ENCODE peak calls at places on chromosomes 4 and X, in four cellular contexts. U is BJ, I is NCI-H1436, J is HAP-1. D is an unnamed sample.

GRCh38 chrX:1592128-1592862 is 891 bp downstream of the AKAP17A start:
- DNase-seq in U (no peak), I (no peak), J (peak), D (no peak)

GRCh38 chr4:140252144-140252741 is 98.3 kb upstream of the MAML3 start:
- DNase-seq in U (no peak), I (peak), J (peak), D (peak)

GRCh38 chr4:6769138-6769983 is 13.2 kb upstream of the KIAA0232 start:
- DNase-seq in U (no peak), I (no peak), J (no peak), D (no peak)

GRCh38 chr4:24560770-24561415 is 23.5 kb downstream of the DHX15 start:
- DNase-seq in U (no peak), I (no peak), J (no peak), D (no peak)

GRCh38 chr4:59537231-59537886 is 1662.8 kb upstream of the ADGRL3 start:
- DNase-seq in U (no peak), I (no peak), J (no peak), D (no peak)

GRCh38 chr4:4859799-4860380 is 425 bp downstream of the MSX1 start:
- DNase-seq in U (no peak), I (no peak), J (peak), D (no peak)

GRCh38 chr4:27154706-27155105 is 294.1 kb downstream of the STIM2 start:
- DNase-seq in U (peak), I (no peak), J (no peak), D (no peak)

GRCh38 chr4:7938513-7939376 is 916 bp downstream of the AFAP1 start:
- DNase-seq in U (no peak), I (no peak), J (peak), D (no peak)

GRCh38 chrX:16745102-16745501 is 25.7 kb downstream of the SYAP1 start:
- DNase-seq in U (no peak), I (no peak), J (no peak), D (no peak)

GRCh38 chrX:117808413-117808812 is 308.2 kb downstream of the KLHL13 start:
- DNase-seq in U (no peak), I (no peak), J (no peak), D (no peak)

GRCh38 chr4:126071346-126072333 is 756.9 kb downstream of the FAT4 start:
- DNase-seq in U (no peak), I (peak), J (peak), D (peak)

GRCh38 chr4:10117424-10118354 is 1.1 kb upstream of the WDR1 start:
- DNase-seq in U (no peak), I (no peak), J (peak), D (no peak)

GRCh38 chr4:72571337-72571736 is 2.3 kb upstream of the ADAMTS3 start:
- DNase-seq in U (no peak), I (no peak), J (no peak), D (no peak)

GRCh38 chr4:57191523-57192034 is 81.4 kb upstream of the IGFBP7 start:
- DNase-seq in U (no peak), I (no peak), J (peak), D (no peak)

GRCh38 chr4:13481569-13481968 is 2.6 kb downstream of the RAB28 start:
- DNase-seq in U (no peak), I (no peak), J (no peak), D (no peak)

GRCh38 chrX:40908857-40909475 is 173.6 kb upstream of the MED14 start:
- DNase-seq in U (no peak), I (no peak), J (no peak), D (no peak)

GRCh38 chr4:10336471-10336870 is 120.8 kb downstream of the ZNF518B start:
- DNase-seq in U (peak), I (no peak), J (no peak), D (no peak)

GRCh38 chr4:122819708-122820449 is 6.8 kb upstream of the FGF2 start:
- DNase-seq in U (no peak), I (no peak), J (no peak), D (no peak)

GRCh38 chr4:4720671-4721070 is 138.8 kb upstream of the MSX1 start:
- DNase-seq in U (no peak), I (no peak), J (no peak), D (no peak)

GRCh38 chrX:26138043-26138442 is at the start of gene MAGEB18:
- DNase-seq in U (no peak), I (no peak), J (no peak), D (no peak)

GRCh38 chrX:147693511-147693910 is 218.2 kb upstream of the FMR1 start:
- DNase-seq in U (no peak), I (no peak), J (no peak), D (no peak)

GRCh38 chr4:73067971-73068394 is 1.5 kb downstream of the COX18 start:
- DNase-seq in U (no peak), I (no peak), J (no peak), D (no peak)

GRCh38 chr4:62301500-62301899 is 1101.4 kb downstream of the ADGRL3 start:
- DNase-seq in U (no peak), I (no peak), J (no peak), D (no peak)

GRCh38 chr4:11194431-11194830 is 234.3 kb downstream of the HS3ST1 start:
- DNase-seq in U (no peak), I (no peak), J (no peak), D (no peak)

GRCh38 chr4:14345356-14345775 is 656.9 kb upstream of the CPEB2 start:
- DNase-seq in U (peak), I (no peak), J (no peak), D (no peak)

GRCh38 chr4:33837043-33837442 is 2407.3 kb downstream of the ARAP2 start:
- DNase-seq in U (peak), I (no peak), J (no peak), D (no peak)

GRCh38 chrX:50100188-50100587 is 100.6 kb downstream of the AKAP4 start:
- DNase-seq in U (no peak), I (no peak), J (peak), D (peak)

GRCh38 chr4:163603246-163603645 is 108.8 kb downstream of the TMA16 start:
- DNase-seq in U (no peak), I (no peak), J (no peak), D (no peak)

GRCh38 chr4:142091085-142091513 is 454.7 kb downstream of the IL15 start:
- DNase-seq in U (peak), I (no peak), J (no peak), D (no peak)

GRCh38 chr4:99968330-99968729 is 18.3 kb upstream of the H2AZ1 start:
- DNase-seq in U (peak), I (no peak), J (no peak), D (no peak)

GRCh38 chr4:182177166-182177565 is 66.0 kb upstream of the TENM3 start:
- DNase-seq in U (no peak), I (no peak), J (no peak), D (no peak)

GRCh38 chrX:135893294-135893817 is at the start of the genes CT45A10 and SAGE1:
- DNase-seq in U (no peak), I (no peak), J (no peak), D (no peak)

GRCh38 chr4:150828159-150828558 is 186.9 kb downstream of the LRBA start:
- DNase-seq in U (no peak), I (no peak), J (no peak), D (no peak)

D was measured in NCI-H1694.